ENCODE peak calls at places on chromosomes 7 and 10, in four cellular contexts. P, H, J and I are unnamed samples.
A peak's percentile ranks its signal among the peaks of the same experiment; 100 is the strongest.

GRCh38 chr7:117827861-117828260 is 45.4 kb downstream of the CTTNBP2 start:
- DNase-seq in P (no peak), H (no peak), J (no peak), I (no peak)

GRCh38 chr10:89053555-89053954 is 63.0 kb downstream of the FAS start:
- DNase-seq in P (no peak), H (peak; percentile 51), J (no peak), I (no peak)

GRCh38 chr10:121157998-121158397 is 306.8 kb downstream of the WDR11 start:
- DNase-seq in P (no peak), H (peak; percentile 64), J (no peak), I (no peak)

GRCh38 chr7:53292341-53292740 is 256.9 kb downstream of the POM121L12 start:
- DNase-seq in P (no peak), H (no peak), J (no peak), I (no peak)

GRCh38 chr7:158249692-158250091 is 337.9 kb downstream of the PTPRN2 start:
- DNase-seq in P (no peak), H (no peak), J (no peak), I (no peak)

GRCh38 chr7:157428554-157428945 is 91.7 kb downstream of the DNAJB6 start:
- DNase-seq in P (no peak), H (peak; percentile 36), J (no peak), I (no peak)

GRCh38 chr7:43637114-43637806 is 54.4 kb downstream of the STK17A start:
- DNase-seq in P (no peak), H (no peak), J (no peak), I (no peak)

GRCh38 chr10:11828682-11829284 is 5.6 kb downstream of the PROSER2 start:
- DNase-seq in P (no peak), H (no peak), J (no peak), I (no peak)

GRCh38 chr7:128858380-128859231 is 4.0 kb upstream of the ATP6V1F start:
- DNase-seq in P (no peak), H (no peak), J (no peak), I (no peak)

GRCh38 chr10:77212632-77213031 is 425.0 kb downstream of the KCNMA1 start:
- DNase-seq in P (no peak), H (no peak), J (no peak), I (no peak)

GRCh38 chr7:93575555-93576397 is 1.3 kb upstream of the CALCR start:
- DNase-seq in P (no peak), H (no peak), J (peak; percentile 16), I (no peak)

GRCh38 chr7:158743219-158743618 is 38.6 kb upstream of the NCAPG2 start:
- DNase-seq in P (no peak), H (no peak), J (no peak), I (no peak)

GRCh38 chr10:7231420-7232414 is 179.1 kb downstream of the SFMBT2 start:
- DNase-seq in P (no peak), H (no peak), J (no peak), I (no peak)

GRCh38 chr10:98106531-98106930 is 27.9 kb upstream of the R3HCC1L start:
- DNase-seq in P (no peak), H (no peak), J (no peak), I (no peak)

GRCh38 chr10:14749051-14749809 is 25.5 kb downstream of the FAM107B start:
- DNase-seq in P (no peak), H (peak; percentile 55), J (no peak), I (no peak)

GRCh38 chr10:3400368-3400767 is 227.8 kb upstream of the PITRM1 start:
- DNase-seq in P (no peak), H (no peak), J (no peak), I (no peak)

GRCh38 chr10:69650589-69651261 is 20.7 kb downstream of the FAM241B start:
- DNase-seq in P (no peak), H (no peak), J (no peak), I (no peak)

GRCh38 chr7:149558149-149558861 is 60.7 kb upstream of the ZNF746 start:
- DNase-seq in P (no peak), H (no peak), J (no peak), I (no peak)

GRCh38 chr10:28663576-28664368 is 13.5 kb upstream of the BAMBI start:
- DNase-seq in P (no peak), H (peak; percentile 76), J (peak; percentile 64), I (peak; percentile 81)

GRCh38 chr10:97886264-97886663 is 36.6 kb downstream of the GOLGA7B start:
- DNase-seq in P (no peak), H (no peak), J (no peak), I (no peak)

GRCh38 chr7:116630932-116631449 is 41.0 kb upstream of the MET start:
- DNase-seq in P (no peak), H (peak; percentile 69), J (no peak), I (no peak)

GRCh38 chr10:44993226-44993921 is 7.3 kb upstream of the ZNF22 start:
- DNase-seq in P (no peak), H (no peak), J (no peak), I (no peak)

GRCh38 chr10:59079386-59080226 is 96.8 kb upstream of the PHYHIPL start:
- DNase-seq in P (no peak), H (no peak), J (no peak), I (no peak)

GRCh38 chr10:49700997-49701396 is 21.5 kb downstream of the C10orf53 start:
- DNase-seq in P (no peak), H (no peak), J (no peak), I (no peak)

GRCh38 chr7:92135100-92135429 is 788 bp upstream of the CYP51A1 start:
- DNase-seq in P (no peak), H (no peak), J (no peak), I (peak; percentile 52)

GRCh38 chr10:93248583-93249227 is 175.0 kb downstream of the CYP26A1 start:
- DNase-seq in P (no peak), H (no peak), J (no peak), I (no peak)

GRCh38 chr7:67440321-67440720 is 443.7 kb downstream of the TYW1 start:
- DNase-seq in P (no peak), H (no peak), J (no peak), I (no peak)

GRCh38 chr10:86413046-86413728 is 46.6 kb upstream of the GRID1 start:
- DNase-seq in P (no peak), H (no peak), J (peak; percentile 48), I (no peak)

GRCh38 chr7:95324396-95324795 is at the start of gene PON1:
- DNase-seq in P (no peak), H (no peak), J (no peak), I (no peak)

GRCh38 chr7:114703677-114704076 is 218.2 kb upstream of the MDFIC start:
- DNase-seq in P (no peak), H (no peak), J (no peak), I (no peak)

GRCh38 chr7:105269397-105269796 is 119.3 kb downstream of the SRPK2 start:
- DNase-seq in P (no peak), H (no peak), J (no peak), I (no peak)

GRCh38 chr7:153190452-153190851 is 430.9 kb downstream of the ACTR3B start:
- DNase-seq in P (no peak), H (no peak), J (no peak), I (no peak)

GRCh38 chr7:24702674-24703235 is 54.5 kb downstream of the GSDME start:
- DNase-seq in P (no peak), H (no peak), J (no peak), I (no peak)

GRCh38 chr7:3650844-3651243 is 349.8 kb downstream of the SDK1 start:
- DNase-seq in P (no peak), H (no peak), J (no peak), I (no peak)

GRCh38 chr10:30778769-30779168 is 149.2 kb upstream of the LYZL2 start:
- DNase-seq in P (no peak), H (no peak), J (no peak), I (no peak)

GRCh38 chr10:97123713-97124112 is 62.0 kb downstream of the SLIT1 start:
- DNase-seq in P (no peak), H (no peak), J (no peak), I (no peak)

GRCh38 chr10:126375299-126375698 is 13.0 kb downstream of the ADAM12 start:
- DNase-seq in P (no peak), H (no peak), J (no peak), I (no peak)

GRCh38 chr10:126372359-126372758 is 15.9 kb downstream of the ADAM12 start:
- DNase-seq in P (no peak), H (no peak), J (no peak), I (no peak)

GRCh38 chr10:126374435-126374834 is 13.8 kb downstream of the ADAM12 start:
- DNase-seq in P (no peak), H (no peak), J (no peak), I (no peak)

GRCh38 chr10:126373982-126374381 is 14.3 kb downstream of the ADAM12 start:
- DNase-seq in P (no peak), H (no peak), J (no peak), I (no peak)

GRCh38 chr10:126373137-126373536 is 15.1 kb downstream of the ADAM12 start:
- DNase-seq in P (no peak), H (no peak), J (no peak), I (no peak)
- TF ChIP-seq CTCF in P (no peak), H (no peak), J (no peak), I (no peak)

DNA sequence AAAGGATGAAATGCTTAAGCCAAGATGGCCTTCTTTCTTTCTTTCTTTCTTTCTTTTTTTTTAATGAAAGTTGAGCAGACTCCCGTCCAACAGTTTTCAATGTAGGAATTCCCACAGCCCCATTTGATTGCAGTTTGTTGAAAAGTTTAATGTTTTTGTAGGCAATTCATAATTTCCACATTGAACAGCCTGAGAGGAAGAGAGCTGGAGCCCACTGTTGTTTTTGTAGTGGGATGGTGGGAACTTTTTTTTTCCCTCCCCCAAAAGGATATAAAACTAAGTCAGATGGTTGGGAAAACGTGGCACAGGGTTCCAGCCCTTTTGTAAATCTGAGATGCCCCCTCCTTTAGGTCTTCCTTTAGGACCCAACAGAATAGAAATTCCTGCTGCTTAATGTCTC is 86.6 kb downstream of the TCF7L2 start:
- DNase-seq in P (no peak), H (no peak), J (no peak), I (no peak)
- TF ChIP-seq CTCF in P (no peak), H (no peak), J (no peak), I (no peak)

GRCh38 chr10:68332259-68333057 is at the start of gene PBLD:
- DNase-seq in P (no peak), H (peak; percentile 81), J (peak; percentile 61), I (peak; percentile 38)
- TF ChIP-seq CTCF in P (no peak), H (peak; percentile 39), J (no peak), I (no peak)

DNA sequence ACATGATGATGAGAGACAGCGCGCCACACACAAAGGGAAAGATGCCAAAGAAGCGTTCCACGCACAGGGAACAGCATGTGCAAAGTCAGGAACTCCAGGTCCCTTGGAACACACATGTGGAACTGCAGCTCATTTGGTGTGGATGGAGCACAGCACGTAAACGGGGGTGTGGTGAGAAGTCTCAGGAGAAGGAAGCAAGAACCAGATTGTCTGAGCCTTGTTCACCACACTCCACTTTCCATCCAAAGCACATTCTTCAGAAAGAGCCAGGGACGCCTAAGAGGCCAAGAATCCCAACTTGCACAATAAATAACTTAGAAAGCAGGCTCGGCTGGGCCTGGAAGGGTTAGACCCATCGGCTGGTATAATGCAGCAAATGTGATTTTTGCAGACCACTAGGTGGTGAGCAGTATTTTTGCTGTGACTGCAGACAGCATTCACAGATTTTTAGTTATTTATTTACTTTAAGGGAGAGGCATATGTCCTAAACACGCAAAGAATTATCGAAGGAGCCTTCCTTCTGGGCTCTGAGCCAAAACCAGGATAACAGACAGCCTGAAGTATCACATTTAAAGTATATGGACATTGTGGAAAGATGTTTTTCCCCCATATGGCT is 27.9 kb upstream of the ASCC1 start:
- DNase-seq in P (no peak), H (peak; percentile 56), J (no peak), I (peak; percentile 55)
- TF ChIP-seq CTCF in P (no peak), H (peak; percentile 43), J (no peak), I (peak; percentile 20)

GRCh38 chr10:115050375-115050960 is 42.7 kb upstream of the ATRNL1 start:
- DNase-seq in P (no peak), H (no peak), J (no peak), I (no peak)
- TF ChIP-seq CTCF in P (no peak), H (no peak), J (no peak), I (no peak)

GRCh38 chr7:151700621-151701185 is 176.2 kb downstream of the PRKAG2 start:
- DNase-seq in P (no peak), H (peak; percentile 24), J (no peak), I (no peak)
- TF ChIP-seq CTCF in P (no peak), H (no peak), J (no peak), I (no peak)